ENCODE peak calls at places on chromosomes 6 and 20, in eight cellular contexts. M is sigmoid colon, T is Peyer's patch, S is GM12878, H is A549, P is adrenal gland, C is HepG2, V is breast epithelium. O is an unnamed sample.

GRCh38 chr6:140490086-140490485 is 1115.6 kb upstream of the CITED2 start:
- DNase-seq in M (no peak), T (no peak), S (no peak), H (no peak), P (no peak), C (no peak), V (no peak), O (no peak)

GRCh38 chr6:169807699-169808607 is 56.5 kb downstream of the ERMARD start:
- DNase-seq in M (no peak), T (peak; percentile 19), S (no peak), H (no peak), P (peak; percentile 10), C (no peak), V (no peak), O (no peak)

GRCh38 chr6:159982726-159983506 is 14.0 kb downstream of the IGF2R start:
- DNase-seq in M (no peak), T (no peak), S (no peak), H (no peak), P (no peak), C (no peak), V (no peak), O (no peak)

GRCh38 chr20:53869466-53870258 is 200.7 kb downstream of the BCAS1 start:
- DNase-seq in M (peak; percentile 71), T (no peak), S (peak; percentile 91), H (peak; percentile 83), P (peak; percentile 77), C (peak; percentile 96), V (peak; percentile 71), O (peak; percentile 40)

GRCh38 chr6:105428342-105428957 is 25.6 kb upstream of the PREP start:
- DNase-seq in M (no peak), T (no peak), S (no peak), H (no peak), P (no peak), C (peak; percentile 92), V (peak; percentile 65), O (no peak)

GRCh38 chr20:24303393-24303792 is 166.0 kb upstream of the SYNDIG1 start:
- DNase-seq in M (no peak), T (no peak), S (no peak), H (no peak), P (no peak), C (no peak), V (no peak), O (no peak)

GRCh38 chr6:72553531-72554202 is 68.2 kb upstream of the KCNQ5 start:
- DNase-seq in M (no peak), T (no peak), S (no peak), H (peak; percentile 21), P (no peak), C (no peak), V (no peak), O (no peak)

GRCh38 chr6:127102299-127102698 is 16.2 kb upstream of the RSPO3 start:
- DNase-seq in M (no peak), T (no peak), S (no peak), H (peak; percentile 50), P (no peak), C (no peak), V (no peak), O (no peak)

GRCh38 chr6:136526196-136526930 is 23.9 kb downstream of the MAP7 start:
- DNase-seq in M (peak; percentile 71), T (no peak), S (no peak), H (peak; percentile 72), P (peak; percentile 33), C (peak; percentile 6), V (peak; percentile 31), O (peak; percentile 48)

GRCh38 chr6:75402296-75402695 is 91.3 kb downstream of the FILIP1 start:
- DNase-seq in M (no peak), T (no peak), S (no peak), H (no peak), P (no peak), C (no peak), V (no peak), O (no peak)

GRCh38 chr6:165204807-165205545 is 104.4 kb downstream of the C6orf118 start:
- DNase-seq in M (no peak), T (no peak), S (no peak), H (no peak), P (no peak), C (no peak), V (no peak), O (no peak)

GRCh38 chr20:11140359-11140758 is 466.6 kb upstream of the JAG1 start:
- DNase-seq in M (no peak), T (no peak), S (no peak), H (no peak), P (no peak), C (no peak), V (no peak), O (no peak)

GRCh38 chr6:71375676-71376075 is 87.1 kb downstream of the OGFRL1 start:
- DNase-seq in M (no peak), T (no peak), S (no peak), H (no peak), P (no peak), C (peak; percentile 39), V (peak; percentile 41), O (no peak)

GRCh38 chr6:94636780-94637385 is 940.5 kb upstream of the MANEA start:
- DNase-seq in M (no peak), T (no peak), S (no peak), H (no peak), P (no peak), C (peak; percentile 32), V (no peak), O (no peak)

GRCh38 chr20:63962426-63963347 is 6.5 kb upstream of the UCKL1 start:
- DNase-seq in M (no peak), T (no peak), S (no peak), H (no peak), P (no peak), C (no peak), V (no peak), O (no peak)

GRCh38 chr20:38270869-38271608 is 10.5 kb upstream of the KIAA1755 start:
- DNase-seq in M (peak; percentile 77), T (no peak), S (no peak), H (peak; percentile 30), P (peak; percentile 36), C (no peak), V (no peak), O (peak; percentile 75)

GRCh38 chr6:116362287-116362686 is 8.5 kb upstream of the DSE start:
- DNase-seq in M (no peak), T (no peak), S (no peak), H (no peak), P (no peak), C (no peak), V (no peak), O (no peak)

GRCh38 chr20:44702776-44703175 is 12.4 kb upstream of the CCN5 start:
- DNase-seq in M (peak; percentile 94), T (no peak), S (no peak), H (no peak), P (peak; percentile 92), C (no peak), V (peak; percentile 81), O (peak; percentile 96)

GRCh38 chr6:110063864-110064263 is 85.8 kb downstream of the GPR6 start:
- DNase-seq in M (no peak), T (no peak), S (no peak), H (no peak), P (no peak), C (no peak), V (no peak), O (no peak)

GRCh38 chr20:36969478-36970186 is 18.1 kb upstream of the SAMHD1 start:
- DNase-seq in M (no peak), T (no peak), S (no peak), H (no peak), P (no peak), C (peak; percentile 53), V (no peak), O (no peak)

GRCh38 chr20:36971103-36971502 is 19.6 kb upstream of the SAMHD1 start:
- DNase-seq in M (no peak), T (no peak), S (no peak), H (no peak), P (no peak), C (no peak), V (no peak), O (no peak)

GRCh38 chr20:36967636-36968035 is 16.1 kb upstream of the SAMHD1 start:
- DNase-seq in M (no peak), T (no peak), S (no peak), H (no peak), P (no peak), C (no peak), V (no peak), O (no peak)

GRCh38 chr20:36974660-36975059 is 23.2 kb upstream of the SAMHD1 start:
- DNase-seq in M (no peak), T (no peak), S (no peak), H (no peak), P (no peak), C (no peak), V (no peak), O (no peak)

DNA sequence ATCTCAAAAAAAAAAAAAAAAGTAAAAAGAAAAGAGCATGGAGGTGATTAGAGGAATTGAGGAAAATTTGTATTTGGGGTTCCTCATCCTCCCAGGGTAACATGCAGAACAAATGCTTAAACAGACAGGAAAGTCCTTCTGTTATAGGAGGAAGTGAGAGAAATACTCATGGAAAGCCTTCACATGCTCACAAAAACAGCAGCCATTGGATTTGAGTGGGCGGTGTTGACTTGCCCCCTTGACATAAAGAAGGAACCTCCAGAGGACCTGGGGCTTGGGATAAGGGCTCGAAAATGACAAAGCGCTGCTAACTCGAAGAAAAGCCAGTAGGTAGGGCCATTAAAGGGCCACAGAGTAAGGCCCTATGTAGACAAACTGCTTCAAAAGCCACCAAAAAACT is 17.5 kb upstream of the SAMHD1 start:
- DNase-seq in M (no peak), T (no peak), S (no peak), H (no peak), P (no peak), C (no peak), V (no peak), O (no peak)
- H3K4me3 ChIP-seq in M (no peak overlapping the region), T (no peak overlapping the region), S (no peak overlapping the region), H (no peak overlapping the region), P (no peak overlapping the region), C (peak overlapping the region; percentile 37), V (no peak overlapping the region), O (no peak overlapping the region)

GRCh38 chr6:125701354-125701668 is 48.1 kb upstream of the HEY2 start:
- DNase-seq in M (no peak), T (no peak), S (no peak), H (no peak), P (no peak), C (no peak), V (no peak), O (no peak)
- H3K27ac ChIP-seq in M (no peak overlapping the region), T (no peak overlapping the region), S (no peak overlapping the region), H (no peak overlapping the region), P (no peak overlapping the region), C (no peak overlapping the region), V (no peak overlapping the region), O (no peak overlapping the region)

DNA sequence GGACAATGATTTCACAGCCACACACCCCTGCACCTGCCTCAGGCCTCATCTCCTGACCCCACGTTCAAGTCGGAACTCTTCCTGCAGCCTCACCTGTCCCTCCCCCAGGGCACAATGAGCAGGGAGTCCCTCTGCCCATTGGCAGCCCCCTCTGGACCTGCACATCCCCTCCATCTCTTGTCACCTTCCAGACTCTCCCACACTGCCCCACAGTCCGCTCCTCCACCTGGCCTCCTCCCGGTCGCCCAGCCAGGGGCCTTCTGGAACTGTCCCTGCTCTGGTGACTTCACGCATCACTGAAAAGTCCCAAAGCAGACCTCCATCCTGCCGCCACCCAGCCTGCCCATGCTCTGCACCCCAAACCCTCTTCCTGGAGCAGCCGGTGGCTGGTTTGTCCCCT is 4.7 kb downstream of the CTSZ start:
- DNase-seq in M (no peak), T (no peak), S (no peak), H (no peak), P (no peak), C (no peak), V (no peak), O (no peak)
- TF ChIP-seq POLR2A in M (no peak), T (no peak), S (no peak), H (no peak), P (no peak), C (no peak), V (no peak), O (no peak)

GRCh38 chr6:10384333-10384718 is 30.5 kb downstream of the TFAP2A start:
- DNase-seq in M (no peak), T (no peak), S (no peak), H (no peak), P (no peak), C (no peak), V (no peak), O (no peak)
- H3K4me3 ChIP-seq in M (no peak overlapping the region), T (no peak overlapping the region), S (no peak overlapping the region), H (no peak overlapping the region), P (no peak overlapping the region), C (no peak overlapping the region), V (no peak overlapping the region), O (no peak overlapping the region)